ENCODE peak calls at places on chromosomes 3 and 15, in six cellular contexts. I is effector memory CD4-positive, alpha-beta T cell; T is Calu3; P is activated T-helper 9 cell treated with anti-CD3 and anti-CD28 coated beads, Interleukin-2, amount 50 U/mL, for 16 hours; X is NT2/D1; G is neural progenitor cell. N is an unnamed sample.

GRCh38 chr15:101447561-101448071 is 41.9 kb downstream of the PCSK6 start:
- DNase-seq in I (no peak), G (no peak), X (no peak), P (no peak), T (no peak), N (no peak)

GRCh38 chr3:98680723-98681122 is 82.4 kb upstream of the ST3GAL6 start:
- DNase-seq in T (no peak), G (no peak), X (no peak), P (no peak), I (no peak), N (no peak)

GRCh38 chr3:157135671-157136396 is 24.1 kb downstream of the CCNL1 start:
- DNase-seq in I (no peak), T (peak), X (no peak), P (no peak), G (no peak), N (no peak)

GRCh38 chr15:92733934-92734521 is 78.5 kb upstream of the FAM174B start:
- DNase-seq in G (no peak), T (peak), I (no peak), P (no peak), X (no peak), N (no peak)

GRCh38 chr3:19173945-19174344 is 25.6 kb downstream of the KCNH8 start:
- DNase-seq in X (no peak), G (peak), I (no peak), P (no peak), T (no peak), N (no peak)

GRCh38 chr3:122987726-122988319 is 39.7 kb downstream of the SEMA5B start:
- DNase-seq in P (no peak), T (no peak), X (no peak), G (no peak), I (no peak), N (no peak)

GRCh38 chr3:38438421-38438820 is 15.3 kb upstream of the ACVR2B start:
- DNase-seq in X (no peak), P (no peak), I (peak), G (no peak), T (no peak), N (no peak)

GRCh38 chr15:71802770-71803169 is 7.6 kb upstream of the NR2E3 start:
- DNase-seq in P (no peak), T (no peak), I (peak), X (no peak), G (peak), N (no peak)

GRCh38 chr3:58161435-58162398 is 49.1 kb downstream of the DNASE1L3 start:
- DNase-seq in X (no peak), P (no peak), T (peak), I (no peak), G (no peak), N (no peak)

GRCh38 chr3:151434151-151434890 is 26.5 kb downstream of the IGSF10 start:
- DNase-seq in P (no peak), I (no peak), G (no peak), T (peak), X (no peak), N (no peak)

GRCh38 chr3:31029756-31030155 is 135.3 kb upstream of the GADL1 start:
- DNase-seq in X (no peak), G (no peak), P (no peak), T (no peak), I (no peak), N (no peak)

GRCh38 chr15:87710406-87710805 is 546.1 kb downstream of the NTRK3 start:
- DNase-seq in I (no peak), P (no peak), X (no peak), G (no peak), T (no peak), N (no peak)

GRCh38 chr3:51940648-51941421 is 869 bp downstream of the RRP9 start:
- DNase-seq in P (no peak), X (no peak), G (no peak), T (no peak), I (no peak), N (no peak)

GRCh38 chr3:33936921-33937210 is 138.4 kb downstream of the PDCD6IP start:
- DNase-seq in I (no peak), G (no peak), T (no peak), P (no peak), X (no peak), N (no peak)

GRCh38 chr3:186971578-186971977 is 41.3 kb downstream of the ST6GAL1 start:
- DNase-seq in I (no peak), P (no peak), X (no peak), T (no peak), G (no peak), N (no peak)

GRCh38 chr3:9198261-9198660 is 51.2 kb downstream of the SRGAP3 start:
- DNase-seq in X (no peak), P (no peak), G (no peak), I (no peak), T (no peak), N (no peak)

GRCh38 chr3:151875759-151876158 is 2.3 kb downstream of the SUCNR1 start:
- DNase-seq in P (no peak), I (no peak), G (no peak), T (peak), X (no peak), N (no peak)

GRCh38 chr15:27977656-27978055 is 121.5 kb downstream of the OCA2 start:
- DNase-seq in X (no peak), G (no peak), T (no peak), I (no peak), P (no peak), N (no peak)

GRCh38 chr15:101127503-101128076 is 124.3 kb downstream of the CHSY1 start:
- DNase-seq in X (no peak), P (peak), I (no peak), T (peak), G (no peak), N (no peak)

GRCh38 chr3:109081746-109082510 is 36.0 kb downstream of the MORC1 start:
- DNase-seq in I (peak), G (peak), P (no peak), T (peak), X (peak), N (no peak)

GRCh38 chr15:67927501-67928156 is 87.8 kb upstream of the RNU6-1 start:
- DNase-seq in G (no peak), I (no peak), P (no peak), X (no peak), T (no peak), N (no peak)

N was measured in activated naive CD4-positive, alpha-beta T cell.